ENCODE peak calls at places on chromosome 12, in six cellular contexts. H, V, S, N, C and Y are unnamed samples.

GRCh38 chr12:93686572-93687365 is 9.6 kb downstream of the CRADD start:
- DNase-seq in H (no peak), V (no peak), S (no peak), N (no peak), C (no peak), Y (no peak)

GRCh38 chr12:23954332-23954731 is 4.9 kb upstream of the SOX5 start:
- DNase-seq in H (no peak), V (no peak), S (no peak), N (no peak), C (no peak), Y (no peak)

GRCh38 chr12:17216156-17216555 is 610.2 kb upstream of the LMO3 start:
- DNase-seq in H (no peak), V (no peak), S (no peak), N (no peak), C (no peak), Y (no peak)

GRCh38 chr12:3428631-3429030 is 62.4 kb upstream of the PRMT8 start:
- DNase-seq in H (no peak), V (no peak), S (no peak), N (no peak), C (no peak), Y (no peak)

GRCh38 chr12:6818246-6819006 is 3.2 kb upstream of the GPR162 start:
- DNase-seq in H (no peak), V (no peak), S (no peak), N (no peak), C (no peak), Y (peak)

GRCh38 chr12:64258576-64258975 is 36.5 kb upstream of the KICS2 start:
- DNase-seq in H (no peak), V (no peak), S (no peak), N (no peak), C (no peak), Y (no peak)

GRCh38 chr12:45209784-45210183 is 6.1 kb upstream of the ANO6 start:
- DNase-seq in H (no peak), V (no peak), S (no peak), N (no peak), C (no peak), Y (no peak)

GRCh38 chr12:3697311-3697870 is 55.5 kb downstream of the CRACR2A start:
- DNase-seq in H (no peak), V (no peak), S (no peak), N (no peak), C (no peak), Y (no peak)

GRCh38 chr12:52230364-52231281 is 2.4 kb upstream of the KRT7 start:
- DNase-seq in H (peak), V (no peak), S (no peak), N (no peak), C (no peak), Y (no peak)

GRCh38 chr12:2352203-2352602 is 299.4 kb downstream of the CACNA1C start:
- DNase-seq in H (no peak), V (no peak), S (no peak), N (no peak), C (no peak), Y (no peak)

GRCh38 chr12:1579626-1580025 is 14.8 kb downstream of the FBXL14 start:
- DNase-seq in H (no peak), V (no peak), S (no peak), N (no peak), C (no peak), Y (no peak)

GRCh38 chr12:13250416-13250815 is 53.9 kb downstream of the EMP1 start:
- DNase-seq in H (peak), V (no peak), S (no peak), N (no peak), C (no peak), Y (no peak)

GRCh38 chr12:78865297-78865955 is 852 bp downstream of the SYT1 start:
- DNase-seq in H (no peak), V (no peak), S (no peak), N (no peak), C (no peak), Y (no peak)